ENCODE peak calls at places on chromosome 2, in ten cellular contexts. K is NCI-H1092 treated with DMSO at 0.1 percent for 48 hours, O is right cardiac atrium, U is IMR-90, Q is AML-193, A is stomach, Y is T follicular helper cell, J is amygdala, H is cerebellar nuclear complex, R is smooth muscle cell of the brain vasculature. G is an unnamed sample.

GRCh38 chr2:75157435-75157834 is 41.9 kb downstream of the TACR1 start:
- DNase-seq in O (no peak), J (no peak), U (no peak), Q (no peak), A (no peak), K (peak), H (no peak), R (no peak), Y (no peak), G (no peak)

GRCh38 chr2:239896075-239896474 is 129.1 kb downstream of the NDUFA10 start:
- DNase-seq in A (peak), Y (no peak), H (no peak), R (no peak), J (no peak), K (no peak), Q (no peak), O (no peak), U (no peak), G (no peak)

GRCh38 chr2:14524803-14525080 is 107.8 kb upstream of the LRATD1 start:
- DNase-seq in H (no peak), A (no peak), Y (no peak), Q (no peak), U (peak), R (no peak), O (no peak), K (no peak), J (no peak), G (no peak)

GRCh38 chr2:205714058-205714776 is 31.9 kb downstream of the NRP2 start:
- DNase-seq in Y (no peak), K (no peak), R (no peak), A (no peak), Q (no peak), H (no peak), U (peak), J (no peak), O (no peak), G (peak)

GRCh38 chr2:161990741-161991140 is 83.3 kb downstream of the DPP4 start:
- DNase-seq in Q (peak), A (no peak), K (no peak), U (peak), J (no peak), O (no peak), Y (no peak), H (no peak), R (peak), G (no peak)

GRCh38 chr2:85713836-85714235 is 19.7 kb downstream of the GNLY start:
- DNase-seq in K (peak), A (no peak), U (no peak), O (no peak), H (no peak), Q (no peak), J (no peak), R (no peak), Y (no peak), G (no peak)

GRCh38 chr2:124911560-124911959 is 886.5 kb downstream of the CNTNAP5 start:
- DNase-seq in Q (no peak), K (no peak), U (peak), R (no peak), Y (no peak), H (no peak), A (no peak), J (no peak), O (no peak), G (no peak)

GRCh38 chr2:70574618-70575017 is 21.0 kb upstream of the TGFA start:
- DNase-seq in A (no peak), J (no peak), U (no peak), K (no peak), H (no peak), Y (no peak), R (no peak), Q (no peak), O (no peak), G (no peak)

GRCh38 chr2:16002144-16002543 is 61.8 kb downstream of the MYCN start:
- DNase-seq in Q (no peak), H (no peak), K (no peak), Y (no peak), A (no peak), J (no peak), U (no peak), O (no peak), R (no peak), G (no peak)

G was measured in SJSA1.